ENCODE peak calls at places on chromosomes 1 and 21, in seven cellular contexts. X, E, J, Y, K, H and D are unnamed samples.

GRCh38 chr21:45376459-45377324 is 28.3 kb upstream of the COL18A1 start:
- DNase-seq in K (no peak), Y (no peak), H (no peak), X (no peak), J (no peak), E (no peak), D (no peak)

GRCh38 chr1:26218906-26219494 is 15.0 kb upstream of the CEP85 start:
- DNase-seq in J (no peak), Y (no peak), K (no peak), H (no peak), E (no peak), X (no peak), D (no peak)

GRCh38 chr1:29800522-29800956 is 564.2 kb downstream of the PTPRU start:
- DNase-seq in E (no peak), J (no peak), K (no peak), H (no peak), X (peak; percentile 16), Y (no peak), D (no peak)

GRCh38 chr1:37020653-37021277 is 13.6 kb downstream of the GRIK3 start:
- DNase-seq in X (no peak), H (peak; percentile 5), K (no peak), E (peak; percentile 67), Y (no peak), J (no peak), D (no peak)

GRCh38 chr21:45404726-45405270 is at the start of gene COL18A1:
- DNase-seq in X (no peak), E (peak; percentile 71), Y (no peak), K (peak; percentile 98), J (no peak), H (no peak), D (peak; percentile 96)

GRCh38 chr1:154582885-154583284 is 15.3 kb downstream of the CHRNB2 start:
- DNase-seq in E (no peak), J (no peak), H (no peak), X (no peak), Y (no peak), K (no peak), D (no peak)

GRCh38 chr21:29487154-29487553 is 188.4 kb downstream of the BACH1 start:
- DNase-seq in H (no peak), K (no peak), J (no peak), X (no peak), E (no peak), Y (no peak), D (no peak)

GRCh38 chr21:16195476-16195875 is 465.7 kb downstream of the USP25 start:
- DNase-seq in J (no peak), X (no peak), E (no peak), H (no peak), K (no peak), Y (no peak), D (no peak)

GRCh38 chr1:19460535-19461351 is 24.6 kb downstream of the CAPZB start:
- DNase-seq in H (no peak), Y (no peak), K (no peak), J (no peak), X (no peak), E (no peak), D (no peak)

GRCh38 chr1:219805191-219805590 is 123.2 kb downstream of the SLC30A10 start:
- DNase-seq in X (no peak), Y (no peak), K (no peak), E (no peak), H (no peak), J (no peak), D (no peak)

GRCh38 chr1:114037952-114038867 is 58.9 kb downstream of the OLFML3 start:
- DNase-seq in E (no peak), Y (no peak), K (no peak), J (no peak), H (no peak), X (no peak), D (no peak)

GRCh38 chr1:192866224-192866868 is 57.5 kb downstream of the RGS2 start:
- DNase-seq in J (no peak), E (no peak), X (no peak), Y (no peak), K (no peak), H (no peak), D (no peak)

GRCh38 chr1:205275133-205275532 is 46.4 kb downstream of the NUAK2 start:
- DNase-seq in E (no peak), X (no peak), J (no peak), K (no peak), H (no peak), Y (no peak), D (peak; percentile 84)
- TF ChIP-seq JUND in E (no peak), X (no peak), J (no peak), K (no peak), H (no peak), Y (no peak), D (no peak)

GRCh38 chr1:2538872-2539271 is 8.8 kb upstream of the HES5 start:
- DNase-seq in K (no peak), X (no peak), E (no peak), J (no peak), Y (no peak), H (no peak), D (no peak)

GRCh38 chr1:2541619-2542246 is 11.7 kb upstream of the HES5 start:
- DNase-seq in X (no peak), H (no peak), J (no peak), K (no peak), Y (no peak), E (peak; percentile 97), D (no peak)

GRCh38 chr1:2542262-2542915 is 12.3 kb upstream of the HES5 start:
- DNase-seq in J (no peak), H (no peak), Y (no peak), K (no peak), X (no peak), E (no peak), D (no peak)

GRCh38 chr1:2539312-2539907 is 9.3 kb upstream of the HES5 start:
- DNase-seq in H (no peak), J (no peak), K (no peak), Y (no peak), X (no peak), E (peak; percentile 69), D (no peak)

DNA sequence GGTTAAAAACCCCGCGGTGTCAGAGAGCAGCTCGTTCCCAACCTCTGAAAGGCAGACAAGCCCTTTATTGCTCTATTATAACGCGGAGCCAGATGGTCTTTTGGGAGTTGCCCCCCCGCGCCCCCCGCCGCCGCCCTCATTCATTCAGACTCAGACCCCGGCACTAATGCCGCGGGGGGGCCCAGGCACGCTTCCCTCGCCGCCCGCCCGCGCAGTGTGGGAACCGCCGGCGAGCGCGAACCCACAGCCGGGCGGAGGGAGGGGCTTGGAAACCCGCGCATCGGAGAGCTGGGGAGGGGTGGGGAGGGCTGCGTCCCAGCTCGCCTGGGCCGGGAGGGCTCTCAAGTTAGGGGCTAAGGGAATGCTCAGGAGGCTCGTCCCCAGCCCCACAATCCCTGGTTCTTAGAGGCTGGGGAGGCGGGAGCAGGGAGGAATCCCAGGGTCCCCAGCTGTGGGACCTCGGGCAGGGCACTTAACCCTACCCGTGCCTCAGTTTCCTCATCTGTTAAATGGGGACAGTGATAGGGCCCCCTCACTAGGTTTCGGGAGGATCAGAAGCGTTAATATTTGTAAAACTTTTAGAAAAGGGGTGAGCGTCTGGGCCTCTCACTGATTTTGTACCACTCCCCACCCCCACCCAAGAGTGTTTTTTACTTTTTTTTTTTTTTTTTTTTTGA is 10.9 kb upstream of the HES5 start:
- DNase-seq in E (peak; percentile 71), X (no peak), H (no peak), K (peak; percentile 60), J (no peak), Y (no peak), D (no peak)
- TF ChIP-seq JUND in E (no peak), X (no peak), H (no peak), K (no peak), J (no peak), Y (no peak), D (no peak)

DNA sequence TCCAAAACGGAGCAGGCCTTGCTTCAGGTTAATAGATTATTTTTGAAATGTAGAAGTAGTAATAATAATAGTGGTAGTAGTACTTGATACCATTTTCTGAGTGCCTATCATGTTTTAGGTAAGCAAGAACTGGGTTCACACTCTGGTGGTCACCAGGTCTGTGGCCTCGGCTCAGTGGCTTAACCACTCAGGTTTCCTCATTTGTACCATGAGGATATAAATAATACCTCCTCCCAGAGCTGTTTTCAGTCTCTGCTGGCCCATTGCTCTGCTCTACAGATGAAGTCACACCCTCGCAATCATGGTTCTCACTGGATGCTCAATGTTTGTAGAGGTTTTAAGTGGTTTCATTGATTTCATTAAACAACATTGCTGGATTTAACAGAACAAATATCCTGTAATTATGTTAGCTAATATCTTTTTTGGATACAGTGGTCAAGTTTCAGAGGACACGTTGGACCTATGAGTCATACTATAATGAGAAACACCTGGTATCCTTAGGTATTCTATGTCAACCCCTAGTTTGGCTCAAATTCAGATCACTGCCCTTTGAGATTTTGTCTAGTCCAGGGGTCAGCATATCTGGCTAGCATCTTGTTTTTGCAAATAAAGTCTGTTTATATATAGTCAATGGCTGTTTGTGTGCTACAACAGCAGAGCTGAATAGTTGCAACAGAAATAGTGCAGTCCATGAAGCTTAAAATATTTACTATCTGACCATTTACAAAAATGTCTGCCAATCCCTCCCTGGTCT is 48.3 kb upstream of the EDEM3 start:
- DNase-seq in H (no peak), X (no peak), J (no peak), E (no peak), Y (no peak), K (peak; percentile 24), D (peak; percentile 14)
- TF ChIP-seq JUND in H (no peak), X (no peak), J (no peak), E (no peak), Y (no peak), K (peak; percentile 83), D (no peak)

GRCh38 chr1:46554236-46555080 is 3.0 kb upstream of the KNCN start:
- DNase-seq in K (no peak), Y (no peak), H (no peak), E (peak; percentile 68), J (no peak), X (no peak), D (no peak)
- TF ChIP-seq JUND in K (no peak), Y (no peak), H (no peak), E (no peak), J (no peak), X (no peak), D (no peak)

DNA sequence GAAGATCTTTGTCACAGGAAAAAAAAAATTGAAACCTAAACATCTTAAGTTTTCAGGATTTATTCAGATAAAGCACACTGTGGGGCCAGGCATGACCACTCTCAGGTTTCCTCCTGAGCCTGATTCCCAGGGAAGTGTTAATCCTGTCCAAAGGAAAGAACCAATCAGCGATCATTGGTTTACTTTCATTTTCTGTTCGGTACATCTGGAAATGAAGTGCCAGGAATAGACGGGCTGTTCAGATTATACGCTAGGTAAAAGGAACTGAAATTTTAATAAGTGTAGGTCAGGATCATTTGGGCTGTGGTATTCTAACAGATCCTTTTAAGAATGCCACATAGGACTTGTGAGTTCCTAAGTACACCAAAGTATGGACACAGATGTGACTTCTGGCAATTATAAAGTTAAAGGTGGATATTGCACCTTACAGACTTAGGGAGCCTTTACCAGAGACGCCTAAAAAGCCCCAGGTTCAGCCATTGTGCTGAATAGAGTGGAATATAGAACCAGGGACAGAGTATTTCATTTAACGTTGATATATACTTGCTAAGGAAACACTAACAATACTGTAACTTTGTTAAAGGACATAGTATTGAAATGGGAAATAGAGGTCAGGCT is 9.3 kb upstream of the CACYBP start:
- DNase-seq in X (no peak), H (peak; percentile 60), E (no peak), K (peak; percentile 49), Y (no peak), J (no peak), D (peak; percentile 86)
- TF ChIP-seq JUND in X (no peak), H (no peak), E (no peak), K (no peak), Y (no peak), J (no peak), D (no peak)